ENCODE peak calls at places on chromosomes 2 and 18, in five cellular contexts. One of them, this sample, is unnamed.
A peak's percentile ranks its signal among the peaks of the same experiment; 100 is the strongest.

GRCh38 chr2:207883002-207883780 is 113.5 kb upstream of the FZD5 start:
- ATAC-seq in heart right ventricle: no peak
- ATAC-seq in aorta: no peak
- ATAC-seq in right cardiac atrium: no peak
- ATAC-seq in IMR-90: no peak
- ATAC-seq in this sample: no peak

GRCh38 chr2:8125741-8126691 is 555.8 kb upstream of the ID2 start:
- ATAC-seq in heart right ventricle: peak; percentile 65
- ATAC-seq in aorta: peak; percentile 85
- ATAC-seq in right cardiac atrium: peak; percentile 96
- ATAC-seq in IMR-90: peak; percentile 60
- ATAC-seq in this sample: peak; percentile 84

GRCh38 chr2:37665622-37666362 is 5.7 kb downstream of the CDC42EP3 start:
- ATAC-seq in heart right ventricle: peak; percentile 41
- ATAC-seq in aorta: no peak
- ATAC-seq in right cardiac atrium: no peak
- ATAC-seq in IMR-90: no peak
- ATAC-seq in this sample: no peak

GRCh38 chr18:49548266-49548665 is 13.6 kb upstream of the LIPG start:
- ATAC-seq in heart right ventricle: no peak
- ATAC-seq in aorta: no peak
- ATAC-seq in right cardiac atrium: no peak
- ATAC-seq in IMR-90: peak; percentile 88
- ATAC-seq in this sample: no peak

GRCh38 chr2:143452817-143453462 is 323.7 kb downstream of the ARHGAP15 start:
- ATAC-seq in heart right ventricle: no peak
- ATAC-seq in aorta: no peak
- ATAC-seq in right cardiac atrium: no peak
- ATAC-seq in IMR-90: no peak
- ATAC-seq in this sample: no peak

GRCh38 chr2:145530653-145531052 is 1010.7 kb upstream of the ZEB2 start:
- ATAC-seq in heart right ventricle: no peak
- ATAC-seq in aorta: no peak
- ATAC-seq in right cardiac atrium: no peak
- ATAC-seq in IMR-90: no peak
- ATAC-seq in this sample: no peak

GRCh38 chr2:130349174-130349573 is 6.5 kb downstream of the IMP4 start:
- ATAC-seq in heart right ventricle: no peak
- ATAC-seq in aorta: no peak
- ATAC-seq in right cardiac atrium: no peak
- ATAC-seq in IMR-90: no peak
- ATAC-seq in this sample: no peak

GRCh38 chr2:143217512-143218136 is 88.4 kb downstream of the ARHGAP15 start:
- ATAC-seq in heart right ventricle: no peak
- ATAC-seq in aorta: no peak
- ATAC-seq in right cardiac atrium: no peak
- ATAC-seq in IMR-90: no peak
- ATAC-seq in this sample: no peak

GRCh38 chr2:136411946-136412345 is 294.0 kb upstream of the CXCR4 start:
- ATAC-seq in heart right ventricle: no peak
- ATAC-seq in aorta: no peak
- ATAC-seq in right cardiac atrium: no peak
- ATAC-seq in IMR-90: no peak
- ATAC-seq in this sample: no peak

GRCh38 chr2:159084395-159085370 is 116.2 kb downstream of the TANC1 start:
- ATAC-seq in heart right ventricle: peak; percentile 45
- ATAC-seq in aorta: peak; percentile 62
- ATAC-seq in right cardiac atrium: peak; percentile 28
- ATAC-seq in IMR-90: no peak
- ATAC-seq in this sample: no peak

GRCh38 chr18:10843533-10843932 is 305.8 kb downstream of the PIEZO2 start:
- ATAC-seq in heart right ventricle: no peak
- ATAC-seq in aorta: no peak
- ATAC-seq in right cardiac atrium: no peak
- ATAC-seq in IMR-90: no peak
- ATAC-seq in this sample: no peak

GRCh38 chr2:64404743-64405142 is 49.2 kb upstream of the LGALSL start:
- ATAC-seq in heart right ventricle: peak; percentile 6
- ATAC-seq in aorta: peak; percentile 58
- ATAC-seq in right cardiac atrium: peak; percentile 33
- ATAC-seq in IMR-90: no peak
- ATAC-seq in this sample: peak; percentile 9

GRCh38 chr2:105427485-105427884 is 28.6 kb upstream of the FHL2 start:
- ATAC-seq in heart right ventricle: no peak
- ATAC-seq in aorta: no peak
- ATAC-seq in right cardiac atrium: no peak
- ATAC-seq in IMR-90: peak; percentile 16
- ATAC-seq in this sample: no peak

GRCh38 chr2:189628817-189629552 is 32.3 kb upstream of the ASNSD1 start:
- ATAC-seq in heart right ventricle: peak; percentile 56
- ATAC-seq in aorta: no peak
- ATAC-seq in right cardiac atrium: peak; percentile 40
- ATAC-seq in IMR-90: peak; percentile 36
- ATAC-seq in this sample: no peak

GRCh38 chr18:13455960-13456471 is 237.5 kb downstream of the LDLRAD4 start:
- ATAC-seq in heart right ventricle: peak; percentile 53
- ATAC-seq in aorta: no peak
- ATAC-seq in right cardiac atrium: no peak
- ATAC-seq in IMR-90: no peak
- ATAC-seq in this sample: no peak

GRCh38 chr2:55885129-55885943 is 38.2 kb downstream of the EFEMP1 start:
- ATAC-seq in heart right ventricle: peak; percentile 86
- ATAC-seq in aorta: peak; percentile 84
- ATAC-seq in right cardiac atrium: peak; percentile 79
- ATAC-seq in IMR-90: peak; percentile 71
- ATAC-seq in this sample: peak; percentile 85

GRCh38 chr2:26887142-26887541 is 39.2 kb downstream of the DPYSL5 start:
- ATAC-seq in heart right ventricle: peak; percentile 66
- ATAC-seq in aorta: no peak
- ATAC-seq in right cardiac atrium: peak; percentile 72
- ATAC-seq in IMR-90: no peak
- ATAC-seq in this sample: no peak

GRCh38 chr2:57549642-57550102 is 496.9 kb upstream of the VRK2 start:
- ATAC-seq in heart right ventricle: no peak
- ATAC-seq in aorta: no peak
- ATAC-seq in right cardiac atrium: no peak
- ATAC-seq in IMR-90: no peak
- ATAC-seq in this sample: no peak

GRCh38 chr2:180656455-180656847 is 324.0 kb upstream of the UBE2E3 start:
- ATAC-seq in heart right ventricle: no peak
- ATAC-seq in aorta: no peak
- ATAC-seq in right cardiac atrium: no peak
- ATAC-seq in IMR-90: peak; percentile 56
- ATAC-seq in this sample: no peak

GRCh38 chr2:176473177-176473576 is 203.9 kb downstream of the MTX2 start:
- ATAC-seq in heart right ventricle: peak; percentile 66
- ATAC-seq in aorta: peak; percentile 51
- ATAC-seq in right cardiac atrium: peak; percentile 73
- ATAC-seq in IMR-90: peak; percentile 63
- ATAC-seq in this sample: no peak

GRCh38 chr2:234768608-234769196 is 183.1 kb upstream of the SH3BP4 start:
- ATAC-seq in heart right ventricle: no peak
- ATAC-seq in aorta: no peak
- ATAC-seq in right cardiac atrium: no peak
- ATAC-seq in IMR-90: no peak
- ATAC-seq in this sample: peak; percentile 53

GRCh38 chr18:76450452-76450851 is 44.6 kb downstream of the ZNF516 start:
- ATAC-seq in heart right ventricle: no peak
- ATAC-seq in aorta: no peak
- ATAC-seq in right cardiac atrium: peak; percentile 56
- ATAC-seq in IMR-90: no peak
- ATAC-seq in this sample: no peak

GRCh38 chr18:58911241-58911640 is 46.6 kb downstream of the ZNF532 start:
- ATAC-seq in heart right ventricle: no peak
- ATAC-seq in aorta: peak; percentile 39
- ATAC-seq in right cardiac atrium: no peak
- ATAC-seq in IMR-90: peak; percentile 52
- ATAC-seq in this sample: peak; percentile 26

GRCh38 chr18:58909521-58909920 is 44.8 kb downstream of the ZNF532 start:
- ATAC-seq in heart right ventricle: no peak
- ATAC-seq in aorta: no peak
- ATAC-seq in right cardiac atrium: no peak
- ATAC-seq in IMR-90: no peak
- ATAC-seq in this sample: no peak

GRCh38 chr18:58908006-58908405 is 43.3 kb downstream of the ZNF532 start:
- ATAC-seq in heart right ventricle: no peak
- ATAC-seq in aorta: no peak
- ATAC-seq in right cardiac atrium: no peak
- ATAC-seq in IMR-90: no peak
- ATAC-seq in this sample: no peak

GRCh38 chr18:58915006-58915799 is 50.5 kb downstream of the ZNF532 start:
- ATAC-seq in heart right ventricle: no peak
- ATAC-seq in aorta: no peak
- ATAC-seq in right cardiac atrium: no peak
- ATAC-seq in IMR-90: no peak
- ATAC-seq in this sample: no peak

GRCh38 chr18:58911766-58912165 is 47.1 kb downstream of the ZNF532 start:
- ATAC-seq in heart right ventricle: peak; percentile 72
- ATAC-seq in aorta: peak; percentile 28
- ATAC-seq in right cardiac atrium: peak; percentile 67
- ATAC-seq in IMR-90: peak; percentile 31
- ATAC-seq in this sample: peak; percentile 46
- H3K4me3 ChIP-seq in heart right ventricle: no peak overlapping the region
- H3K4me3 ChIP-seq in aorta: no peak overlapping the region
- H3K4me3 ChIP-seq in right cardiac atrium: no peak overlapping the region
- H3K4me3 ChIP-seq in IMR-90: no peak overlapping the region
- H3K4me3 ChIP-seq in this sample: peak overlapping the region; percentile 24

GRCh38 chr2:240996834-240997140 is 1.6 kb upstream of the SNED1 start:
- ATAC-seq in heart right ventricle: no peak
- ATAC-seq in aorta: no peak
- ATAC-seq in right cardiac atrium: no peak
- ATAC-seq in IMR-90: no peak
- ATAC-seq in this sample: no peak

GRCh38 chr2:240998706-240999000 is 235 bp downstream of the SNED1 start:
- ATAC-seq in heart right ventricle: no peak
- ATAC-seq in aorta: no peak
- ATAC-seq in right cardiac atrium: no peak
- ATAC-seq in IMR-90: peak; percentile 28
- ATAC-seq in this sample: peak; percentile 6

GRCh38 chr2:240997141-240997855 is 1.1 kb upstream of the SNED1 start:
- ATAC-seq in heart right ventricle: peak; percentile 39
- ATAC-seq in aorta: peak; percentile 48
- ATAC-seq in right cardiac atrium: peak; percentile 3
- ATAC-seq in IMR-90: no peak
- ATAC-seq in this sample: peak; percentile 19

GRCh38 chr2:240999001-240999791 is 778 bp downstream of the SNED1 start:
- ATAC-seq in heart right ventricle: no peak
- ATAC-seq in aorta: no peak
- ATAC-seq in right cardiac atrium: no peak
- ATAC-seq in IMR-90: peak; percentile 38
- ATAC-seq in this sample: peak; percentile 29

DNA sequence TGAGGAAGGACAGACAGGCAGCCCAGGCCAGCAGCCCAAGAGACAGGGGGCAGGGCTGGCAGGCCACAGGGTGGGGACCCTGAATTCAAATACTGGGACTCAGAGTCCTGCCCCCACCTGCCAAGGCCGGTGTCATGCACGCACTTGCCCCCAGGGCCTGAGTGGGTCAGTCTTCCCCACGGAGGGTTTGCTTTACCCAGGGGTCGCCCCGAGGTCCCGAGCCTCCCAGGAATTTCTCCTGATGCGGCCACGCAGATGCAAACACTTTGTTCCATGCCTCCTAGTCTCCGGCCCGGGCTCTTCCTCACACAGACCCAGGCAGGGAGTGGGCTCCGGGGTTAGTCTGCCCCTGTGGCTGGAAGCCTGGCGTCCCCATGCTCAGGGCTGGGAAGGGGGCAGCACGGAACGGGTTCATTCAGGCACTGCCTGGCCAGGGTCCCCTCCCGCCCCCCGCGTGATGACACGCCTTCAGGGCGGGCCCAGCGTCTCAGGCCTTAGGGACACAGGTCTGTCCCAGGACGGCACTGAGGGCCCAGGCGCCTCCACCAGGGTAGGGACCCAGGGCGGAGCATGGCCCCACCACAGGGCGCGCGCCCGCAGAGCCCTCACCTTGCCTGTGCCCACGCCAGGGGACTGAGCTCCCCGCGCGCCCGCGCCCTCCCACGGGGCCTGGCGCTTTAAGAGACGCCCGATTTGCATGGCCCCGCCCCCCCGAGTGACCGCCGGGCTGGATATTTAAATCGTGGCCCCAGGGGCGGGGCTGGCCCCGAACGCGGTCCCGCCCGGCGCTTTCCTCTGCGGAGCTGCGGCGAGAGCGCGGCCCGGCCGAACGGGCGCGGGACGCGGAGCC is at the start of gene SNED1:
- ATAC-seq in heart right ventricle: peak; percentile 87
- ATAC-seq in aorta: peak; percentile 85
- ATAC-seq in right cardiac atrium: peak; percentile 88
- ATAC-seq in IMR-90: peak; percentile 94
- ATAC-seq in this sample: peak; percentile 86
- H3K4me3 ChIP-seq in heart right ventricle: peak within 1 kb of the TSS; percentile 88
- H3K4me3 ChIP-seq in aorta: peak within 1 kb of the TSS; percentile 83
- H3K4me3 ChIP-seq in right cardiac atrium: peak within 1 kb of the TSS; percentile 73
- H3K4me3 ChIP-seq in IMR-90: peak within 1 kb of the TSS; percentile 55
- H3K4me3 ChIP-seq in this sample: peak within 1 kb of the TSS; percentile 67

GRCh38 chr2:103785432-103785831 is 1023.6 kb downstream of the TMEM182 start:
- ATAC-seq in heart right ventricle: no peak
- ATAC-seq in aorta: no peak
- ATAC-seq in right cardiac atrium: no peak
- ATAC-seq in IMR-90: no peak
- ATAC-seq in this sample: no peak

GRCh38 chr2:103788875-103789715 is 1027.3 kb downstream of the TMEM182 start:
- ATAC-seq in heart right ventricle: no peak
- ATAC-seq in aorta: no peak
- ATAC-seq in right cardiac atrium: no peak
- ATAC-seq in IMR-90: no peak
- ATAC-seq in this sample: no peak

GRCh38 chr2:103792039-103792438 is 1030.2 kb downstream of the TMEM182 start:
- ATAC-seq in heart right ventricle: no peak
- ATAC-seq in aorta: no peak
- ATAC-seq in right cardiac atrium: no peak
- ATAC-seq in IMR-90: no peak
- ATAC-seq in this sample: no peak

GRCh38 chr2:103789716-103790085 is 1027.9 kb downstream of the TMEM182 start:
- ATAC-seq in heart right ventricle: no peak
- ATAC-seq in aorta: no peak
- ATAC-seq in right cardiac atrium: no peak
- ATAC-seq in IMR-90: no peak
- ATAC-seq in this sample: no peak

GRCh38 chr2:103788346-103788745 is 1026.5 kb downstream of the TMEM182 start:
- ATAC-seq in heart right ventricle: no peak
- ATAC-seq in aorta: no peak
- ATAC-seq in right cardiac atrium: no peak
- ATAC-seq in IMR-90: no peak
- ATAC-seq in this sample: no peak
- H3K4me3 ChIP-seq in heart right ventricle: no peak overlapping the region
- H3K4me3 ChIP-seq in aorta: no peak overlapping the region
- H3K4me3 ChIP-seq in right cardiac atrium: no peak overlapping the region
- H3K4me3 ChIP-seq in IMR-90: no peak overlapping the region
- H3K4me3 ChIP-seq in this sample: no peak overlapping the region

DNA sequence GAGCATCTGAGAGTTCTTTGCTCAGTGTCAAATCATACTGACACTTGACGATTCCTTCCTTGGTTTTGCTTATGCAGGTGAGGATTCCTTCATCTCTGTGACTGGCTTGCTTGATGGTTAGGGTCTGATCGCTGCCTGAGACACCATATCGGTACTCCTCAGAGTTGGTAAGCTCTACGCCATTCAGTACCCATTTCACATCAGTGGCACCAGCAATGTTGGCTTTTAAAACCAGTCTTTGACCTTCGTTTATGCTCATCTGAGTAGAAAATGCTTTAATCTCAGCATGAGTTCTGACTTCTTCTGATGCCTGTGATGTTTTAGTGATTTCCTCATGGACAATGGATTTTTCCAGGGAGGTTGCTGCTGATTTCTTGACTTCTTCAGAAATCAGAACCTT is 48.4 kb downstream of the PLEKHA3 start:
- ATAC-seq in heart right ventricle: no peak
- ATAC-seq in aorta: no peak
- ATAC-seq in right cardiac atrium: no peak
- ATAC-seq in IMR-90: no peak
- ATAC-seq in this sample: no peak
- H3K4me3 ChIP-seq in heart right ventricle: no peak overlapping the region
- H3K4me3 ChIP-seq in aorta: no peak overlapping the region
- H3K4me3 ChIP-seq in right cardiac atrium: no peak overlapping the region
- H3K4me3 ChIP-seq in IMR-90: no peak overlapping the region
- H3K4me3 ChIP-seq in this sample: no peak overlapping the region

This sample was measured in gastroesophageal sphincter.